ENCODE peak calls at places on chromosomes 1 and 21, in five cellular contexts. H, N, I, B and R are unnamed samples.

GRCh38 chr1:36400514-36400824 is 2.8 kb upstream of the LSM10 start:
- DNase-seq in H (no peak), B (no peak), I (no peak), N (no peak), R (no peak)

GRCh38 chr1:228736844-228737415 is 1.7 kb downstream of the RHOU start:
- DNase-seq in N (peak), I (no peak), H (no peak), B (no peak), R (no peak)

GRCh38 chr1:6511461-6512244 is 20.2 kb upstream of the PLEKHG5 start:
- DNase-seq in B (no peak), I (no peak), H (no peak), N (no peak), R (no peak)

GRCh38 chr21:21003701-21004100 is 5.5 kb downstream of the NCAM2 start:
- DNase-seq in H (no peak), N (no peak), B (no peak), I (no peak), R (peak)

GRCh38 chr1:198934901-198935301 is 296.1 kb downstream of the PTPRC start:
- DNase-seq in I (no peak), N (no peak), H (no peak), B (no peak), R (peak)

GRCh38 chr1:187655163-187655562 is 826.4 kb downstream of the PLA2G4A start:
- DNase-seq in H (no peak), N (no peak), I (no peak), B (no peak), R (no peak)

GRCh38 chr1:188050250-188050649 is 1221.5 kb downstream of the PLA2G4A start:
- DNase-seq in N (no peak), I (no peak), B (no peak), H (no peak), R (no peak)

GRCh38 chr21:36551326-36551725 is 71.4 kb upstream of the CLDN14 start:
- DNase-seq in H (no peak), N (no peak), I (no peak), B (no peak), R (no peak)

GRCh38 chr1:171141336-171142051 is 43.6 kb upstream of the FMO2 start:
- DNase-seq in B (peak), H (peak), I (peak), N (no peak), R (peak)

GRCh38 chr1:211639500-211640361 is 35.7 kb downstream of the NEK2 start:
- DNase-seq in I (peak), B (no peak), N (no peak), H (no peak), R (no peak)

GRCh38 chr1:242827538-242827937 is 303.0 kb upstream of the PLD5 start:
- DNase-seq in B (no peak), H (no peak), I (no peak), N (no peak), R (no peak)

GRCh38 chr1:155184351-155184811 is 10.7 kb downstream of the TRIM46 start:
- DNase-seq in N (no peak), B (no peak), I (no peak), H (no peak), R (no peak)

GRCh38 chr1:205517763-205518162 is 13.3 kb downstream of the CDK18 start:
- DNase-seq in N (no peak), B (no peak), H (no peak), I (no peak), R (no peak)

GRCh38 chr1:162956922-162957321 is 95.9 kb upstream of the CCDC190 start:
- DNase-seq in I (no peak), H (no peak), N (no peak), B (no peak), R (no peak)

GRCh38 chr21:45320991-45321656 is 33.4 kb upstream of the POFUT2 start:
- DNase-seq in H (peak), I (peak), B (no peak), N (no peak), R (no peak)

GRCh38 chr1:10508511-10508951 is 33.8 kb downstream of the PEX14 start:
- DNase-seq in I (no peak), H (no peak), B (no peak), N (no peak), R (peak)

GRCh38 chr1:87956072-87956471 is 627.4 kb downstream of the LMO4 start:
- DNase-seq in B (peak), N (no peak), I (peak), H (peak), R (peak)

GRCh38 chr1:221335161-221336101 is 406.5 kb downstream of the DUSP10 start:
- DNase-seq in N (no peak), I (peak), B (peak), H (peak), R (peak)

GRCh38 chr1:111227875-111228747 is 598 bp downstream of the CHI3L2 start:
- DNase-seq in N (no peak), I (peak), H (peak), B (peak), R (peak)

GRCh38 chr21:25402134-25402957 is 204.9 kb downstream of the MRPL39 start:
- DNase-seq in I (no peak), N (no peak), H (no peak), B (no peak), R (no peak)

GRCh38 chr1:50352428-50352827 is 70.8 kb downstream of the DMRTA2 start:
- DNase-seq in N (peak), I (no peak), H (no peak), B (no peak), R (no peak)

GRCh38 chr1:184836934-184837698 is 82.5 kb upstream of the EDEM3 start:
- DNase-seq in N (no peak), H (no peak), I (no peak), B (no peak), R (no peak)
- H3K27ac ChIP-seq in N (peak), H (peak), I (peak), B (peak), R (no peak)

GRCh38 chr1:22641906-22642636 is 1.4 kb upstream of the C1QC start:
- DNase-seq in B (peak), H (peak), N (peak), I (peak), R (peak)
- H3K27ac ChIP-seq in B (no peak), H (peak), N (no peak), I (no peak), R (no peak)

DNA sequence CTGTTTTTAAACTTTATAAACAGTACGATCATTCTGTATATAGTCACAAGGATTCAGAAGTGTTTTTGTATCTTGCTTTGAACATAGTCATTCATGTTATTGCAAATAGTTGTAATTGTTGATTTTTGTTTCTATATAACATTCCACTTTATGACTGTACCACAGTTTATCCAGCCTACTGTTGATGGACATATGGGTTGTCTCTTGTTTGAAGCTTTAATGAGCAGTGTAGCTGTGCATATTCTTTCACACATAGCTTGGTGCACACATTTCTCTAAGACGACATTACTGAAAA is 6.1 kb downstream of the CD101 start:
- DNase-seq in N (no peak), B (no peak), I (no peak), H (no peak), R (no peak)
- H3K27ac ChIP-seq in N (no peak), B (no peak), I (no peak), H (no peak), R (no peak)

DNA sequence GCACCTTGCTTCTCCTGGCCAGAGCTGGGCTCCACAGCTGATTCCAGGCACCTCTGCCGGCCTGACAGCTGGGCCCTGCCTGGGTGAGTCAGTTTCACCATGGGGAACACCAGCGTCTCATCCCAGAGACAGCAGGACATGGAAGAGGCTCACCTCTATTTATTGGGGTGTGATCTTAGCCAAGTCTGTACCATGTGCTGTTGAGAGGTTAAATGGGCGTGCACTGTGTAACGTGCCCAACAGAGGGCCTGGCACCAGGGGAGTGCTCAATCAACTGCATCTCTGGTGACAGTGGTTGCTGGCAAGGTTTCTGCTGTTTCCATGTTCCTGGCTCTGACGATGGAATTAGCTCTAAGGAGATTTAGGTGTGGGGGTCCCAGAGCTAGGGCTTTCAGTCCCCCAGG is 890 bp downstream of the CPLANE2 start:
- DNase-seq in H (no peak), B (peak), N (no peak), I (no peak), R (peak)
- H3K27ac ChIP-seq in H (peak), B (peak), N (peak), I (peak), R (no peak)

DNA sequence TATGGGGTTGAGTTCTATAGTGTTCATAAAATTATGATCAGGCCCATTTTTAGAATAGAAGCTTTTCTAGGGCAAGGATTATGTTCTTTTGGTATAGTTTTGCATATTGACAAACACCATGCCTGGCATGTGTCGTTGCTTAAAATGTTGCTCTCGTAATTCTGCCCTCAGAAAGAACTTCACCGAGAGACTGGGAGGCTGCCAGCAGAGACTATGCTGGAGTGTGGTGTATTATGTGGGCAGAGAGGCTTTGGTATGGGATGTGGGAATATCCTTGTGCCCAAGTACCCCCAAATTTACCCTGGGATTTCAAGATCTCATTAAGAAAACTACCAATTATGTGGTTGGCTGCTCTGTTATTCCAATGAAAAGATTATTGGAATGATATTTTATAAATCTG is 27.9 kb downstream of the PGM1 start:
- DNase-seq in H (peak), I (no peak), N (no peak), B (no peak), R (no peak)
- H3K27ac ChIP-seq in H (peak), I (peak), N (peak), B (no peak), R (no peak)

GRCh38 chr1:93702828-93703183 is 21.2 kb upstream of the BCAR3 start:
- DNase-seq in N (no peak), I (no peak), H (no peak), B (no peak), R (no peak)
- H3K27ac ChIP-seq in N (peak), I (no peak), H (peak), B (no peak), R (peak)

GRCh38 chr1:81410351-81410750 is 390.4 kb upstream of the ADGRL2 start:
- DNase-seq in B (no peak), I (no peak), H (no peak), N (no peak), R (no peak)
- H3K27ac ChIP-seq in B (no peak), I (no peak), H (peak), N (no peak), R (no peak)

GRCh38 chr1:151512801-151513625 is 1.8 kb downstream of the CGN start:
- DNase-seq in I (no peak), B (no peak), H (no peak), N (no peak), R (no peak)
- H3K27ac ChIP-seq in I (no peak), B (no peak), H (no peak), N (no peak), R (no peak)

DNA sequence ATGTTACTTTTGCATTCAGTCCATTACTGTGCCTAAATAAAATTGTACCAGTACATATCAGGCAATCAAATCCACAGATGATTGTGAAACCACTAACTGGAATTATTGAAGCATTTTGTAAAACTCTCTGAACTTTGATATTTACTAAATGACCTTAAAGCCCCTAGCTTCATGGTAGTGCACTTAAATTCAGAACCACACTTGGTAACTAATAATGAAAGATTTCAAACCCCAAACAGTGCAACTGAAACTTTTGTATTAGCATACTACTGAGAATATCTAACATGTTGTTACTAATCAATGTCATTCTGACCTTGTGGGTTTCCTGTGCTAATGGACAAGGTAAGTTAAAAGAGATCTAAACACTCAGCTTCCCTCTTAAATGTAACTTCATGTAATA is at the start of gene CFHR3:
- DNase-seq in I (no peak), H (no peak), B (no peak), N (no peak), R (no peak)
- H3K27ac ChIP-seq in I (no peak), H (no peak), B (no peak), N (no peak), R (peak)

DNA sequence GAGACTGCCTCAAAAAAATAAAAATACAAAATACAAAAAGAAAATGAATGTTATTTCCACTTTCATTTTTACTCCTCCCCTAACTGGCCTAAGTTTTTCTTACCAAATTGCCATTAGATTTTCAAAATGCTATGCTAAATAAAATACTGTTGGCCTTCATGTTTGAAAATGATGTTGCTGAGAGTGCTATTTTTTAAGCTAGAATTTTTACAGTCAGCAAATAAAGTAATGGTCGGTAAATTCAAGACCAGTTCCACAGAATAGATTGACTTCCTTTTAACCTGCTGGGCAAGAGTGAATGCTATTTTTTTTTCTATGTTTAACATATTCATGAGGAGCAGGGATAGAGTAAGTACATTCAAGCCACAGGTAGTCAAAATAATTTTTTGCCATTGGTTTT is 31.7 kb downstream of the ZNF281 start:
- DNase-seq in B (no peak), N (no peak), H (no peak), I (no peak), R (no peak)
- H3K27ac ChIP-seq in B (no peak), N (no peak), H (no peak), I (no peak), R (no peak)